ENCODE peak calls at places on chromosome 21, in five cellular contexts. One of them, this sample, is unnamed.

GRCh38 chr21:31316488-31317169 is 27.4 kb downstream of the TIAM1 start:
- DNase-seq in OCI-LY7: no peak
- DNase-seq in endodermal cell: peak
- DNase-seq in cardiac fibroblast: peak
- DNase-seq in AG10803: no peak
- DNase-seq in this sample: peak

GRCh38 chr21:44548381-44548780 is 2.9 kb downstream of the KRTAP10-2 start:
- DNase-seq in OCI-LY7: no peak
- DNase-seq in endodermal cell: no peak
- DNase-seq in cardiac fibroblast: no peak
- DNase-seq in AG10803: no peak
- DNase-seq in this sample: no peak

GRCh38 chr21:35017256-35017655 is 31.8 kb downstream of the RUNX1 start:
- DNase-seq in OCI-LY7: no peak
- DNase-seq in endodermal cell: no peak
- DNase-seq in cardiac fibroblast: no peak
- DNase-seq in AG10803: no peak
- DNase-seq in this sample: no peak

GRCh38 chr21:45209046-45209445 is 78.6 kb downstream of the POFUT2 start:
- DNase-seq in OCI-LY7: no peak
- DNase-seq in endodermal cell: no peak
- DNase-seq in cardiac fibroblast: peak
- DNase-seq in AG10803: peak
- DNase-seq in this sample: peak

GRCh38 chr21:31530364-31530763 is 129.1 kb upstream of the SOD1 start:
- DNase-seq in OCI-LY7: no peak
- DNase-seq in endodermal cell: no peak
- DNase-seq in cardiac fibroblast: no peak
- DNase-seq in AG10803: no peak
- DNase-seq in this sample: no peak

GRCh38 chr21:32951041-32951440 is 74.7 kb upstream of the OLIG2 start:
- DNase-seq in OCI-LY7: no peak
- DNase-seq in endodermal cell: peak
- DNase-seq in cardiac fibroblast: no peak
- DNase-seq in AG10803: no peak
- DNase-seq in this sample: no peak

GRCh38 chr21:16992448-16992847 is 520.4 kb upstream of the CXADR start:
- DNase-seq in OCI-LY7: no peak
- DNase-seq in endodermal cell: peak
- DNase-seq in cardiac fibroblast: no peak
- DNase-seq in AG10803: no peak
- DNase-seq in this sample: no peak

GRCh38 chr21:17911628-17912027 is 92.5 kb upstream of the C21orf91 start:
- DNase-seq in OCI-LY7: no peak
- DNase-seq in endodermal cell: no peak
- DNase-seq in cardiac fibroblast: peak
- DNase-seq in AG10803: peak
- DNase-seq in this sample: peak

GRCh38 chr21:45371092-45371491 is 33.9 kb upstream of the COL18A1 start:
- DNase-seq in OCI-LY7: no peak
- DNase-seq in endodermal cell: no peak
- DNase-seq in cardiac fibroblast: no peak
- DNase-seq in AG10803: no peak
- DNase-seq in this sample: no peak

GRCh38 chr21:44757731-44758130 is 43.9 kb downstream of the UBE2G2 start:
- DNase-seq in OCI-LY7: no peak
- DNase-seq in endodermal cell: no peak
- DNase-seq in cardiac fibroblast: no peak
- DNase-seq in AG10803: no peak
- DNase-seq in this sample: no peak

GRCh38 chr21:34967509-34968289 is 81.4 kb downstream of the RUNX1 start:
- DNase-seq in OCI-LY7: no peak
- DNase-seq in endodermal cell: no peak
- DNase-seq in cardiac fibroblast: peak
- DNase-seq in AG10803: no peak
- DNase-seq in this sample: peak

GRCh38 chr21:42414553-42414927 is 10.8 kb downstream of the UBASH3A start:
- DNase-seq in OCI-LY7: no peak
- DNase-seq in endodermal cell: no peak
- DNase-seq in cardiac fibroblast: no peak
- DNase-seq in AG10803: no peak
- DNase-seq in this sample: no peak

GRCh38 chr21:42413093-42413492 is 9.4 kb downstream of the UBASH3A start:
- DNase-seq in OCI-LY7: no peak
- DNase-seq in endodermal cell: no peak
- DNase-seq in cardiac fibroblast: no peak
- DNase-seq in AG10803: no peak
- DNase-seq in this sample: no peak

GRCh38 chr21:42413500-42413899 is 9.8 kb downstream of the UBASH3A start:
- DNase-seq in OCI-LY7: no peak
- DNase-seq in endodermal cell: no peak
- DNase-seq in cardiac fibroblast: no peak
- DNase-seq in AG10803: no peak
- DNase-seq in this sample: no peak

GRCh38 chr21:42414066-42414465 is 10.4 kb downstream of the UBASH3A start:
- DNase-seq in OCI-LY7: no peak
- DNase-seq in endodermal cell: no peak
- DNase-seq in cardiac fibroblast: no peak
- DNase-seq in AG10803: no peak
- DNase-seq in this sample: no peak

DNA sequence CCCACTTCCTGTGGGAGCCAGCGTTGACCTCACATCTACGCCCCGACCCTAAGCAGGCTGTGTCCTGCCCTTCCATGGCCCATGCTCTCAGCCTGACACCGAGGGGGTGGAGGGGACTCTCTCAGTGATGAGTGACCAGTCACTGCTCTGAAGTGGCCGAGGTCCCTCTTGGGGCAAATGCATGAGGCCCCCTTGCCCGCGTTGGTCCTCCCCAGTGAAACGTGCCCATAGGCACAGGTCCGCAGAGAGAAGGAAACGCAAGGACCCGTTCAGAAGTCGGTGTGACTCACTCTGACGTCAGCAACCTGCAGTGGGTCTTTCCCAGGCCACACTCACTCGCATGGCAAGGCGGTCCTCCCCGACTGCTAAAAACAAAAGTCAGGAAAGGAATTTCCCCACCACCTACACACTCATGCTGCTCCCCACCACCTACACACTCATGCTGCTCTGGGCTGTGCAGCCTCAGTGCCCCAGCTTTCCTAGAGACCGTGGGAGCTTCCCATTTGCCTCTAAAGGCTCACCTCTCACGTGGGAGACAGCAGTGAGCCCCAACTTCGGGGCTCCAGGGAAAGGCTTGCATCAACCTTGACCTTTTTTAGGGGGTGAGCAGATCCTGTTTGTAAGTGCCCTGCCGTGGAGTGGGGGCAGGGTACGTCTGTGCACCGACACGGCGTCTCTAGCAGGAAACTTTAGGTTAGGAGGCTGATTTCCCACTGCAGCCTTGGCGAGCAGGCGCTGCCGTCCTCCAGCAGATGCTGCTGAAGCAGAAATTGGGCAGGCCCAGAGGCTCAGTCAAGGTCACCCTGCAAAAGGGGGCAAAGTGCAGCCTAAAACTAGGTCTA is 11.4 kb downstream of the UBASH3A start:
- DNase-seq in OCI-LY7: no peak
- DNase-seq in endodermal cell: no peak
- DNase-seq in cardiac fibroblast: peak
- DNase-seq in AG10803: no peak
- DNase-seq in this sample: peak
- TF ChIP-seq CTCF in OCI-LY7: no peak
- TF ChIP-seq CTCF in endodermal cell: no peak
- TF ChIP-seq CTCF in cardiac fibroblast: no peak
- TF ChIP-seq CTCF in AG10803: no peak
- TF ChIP-seq CTCF in this sample: no peak

GRCh38 chr21:39021475-39021832 is 161.8 kb downstream of the PSMG1 start:
- DNase-seq in OCI-LY7: no peak
- DNase-seq in endodermal cell: no peak
- DNase-seq in cardiac fibroblast: no peak
- DNase-seq in AG10803: no peak
- DNase-seq in this sample: no peak

GRCh38 chr21:39025198-39025597 is 158.1 kb downstream of the PSMG1 start:
- DNase-seq in OCI-LY7: no peak
- DNase-seq in endodermal cell: no peak
- DNase-seq in cardiac fibroblast: no peak
- DNase-seq in AG10803: no peak
- DNase-seq in this sample: no peak

GRCh38 chr21:39022035-39022900 is 161.0 kb downstream of the PSMG1 start:
- DNase-seq in OCI-LY7: no peak
- DNase-seq in endodermal cell: no peak
- DNase-seq in cardiac fibroblast: no peak
- DNase-seq in AG10803: no peak
- DNase-seq in this sample: no peak

GRCh38 chr21:39024538-39024937 is 158.7 kb downstream of the PSMG1 start:
- DNase-seq in OCI-LY7: no peak
- DNase-seq in endodermal cell: no peak
- DNase-seq in cardiac fibroblast: no peak
- DNase-seq in AG10803: no peak
- DNase-seq in this sample: no peak

DNA sequence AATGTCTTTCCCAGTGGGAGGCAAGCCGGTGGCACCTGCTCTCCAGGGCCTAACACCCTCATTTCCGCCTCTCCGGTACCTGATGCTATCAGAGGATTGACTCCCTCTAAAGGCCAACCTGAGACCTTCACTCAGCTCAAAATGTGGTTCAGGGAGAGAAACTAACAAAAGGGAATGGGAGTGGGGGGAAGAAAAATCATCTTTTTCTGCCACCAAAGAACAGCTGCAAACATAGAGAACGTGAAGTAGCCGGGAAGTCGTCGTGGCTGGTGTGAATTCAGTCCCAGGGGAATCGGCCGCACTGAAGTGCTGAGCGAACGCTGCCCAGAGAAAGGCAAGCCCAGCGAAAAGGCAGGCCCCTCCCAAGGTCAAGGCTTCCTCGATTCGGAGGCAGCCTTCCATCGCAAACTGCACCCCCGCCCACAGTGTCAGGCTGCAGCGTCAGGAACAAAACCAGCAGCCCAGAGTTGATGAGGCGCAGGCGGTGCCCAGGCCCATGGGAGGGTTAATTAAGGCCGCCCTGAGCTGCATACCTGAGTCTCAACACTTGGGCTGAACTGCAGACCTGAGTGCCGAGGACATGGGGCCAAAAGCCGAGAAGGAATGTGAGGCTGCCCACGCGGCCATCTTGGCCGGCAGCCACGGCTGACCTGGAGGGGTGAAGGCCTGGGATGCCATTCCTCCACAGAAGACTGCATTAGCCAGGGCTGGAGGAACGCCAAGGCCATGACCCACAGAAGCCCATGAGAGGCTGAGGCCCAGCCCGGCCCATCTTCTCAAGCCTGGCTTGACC is 160.2 kb downstream of the PSMG1 start:
- DNase-seq in OCI-LY7: no peak
- DNase-seq in endodermal cell: peak
- DNase-seq in cardiac fibroblast: peak
- DNase-seq in AG10803: peak
- DNase-seq in this sample: peak
- TF ChIP-seq CTCF in OCI-LY7: peak
- TF ChIP-seq CTCF in endodermal cell: peak
- TF ChIP-seq CTCF in cardiac fibroblast: no peak
- TF ChIP-seq CTCF in AG10803: no peak
- TF ChIP-seq CTCF in this sample: no peak

GRCh38 chr21:18951291-18952038 is 547.9 kb upstream of the TMPRSS15 start:
- DNase-seq in OCI-LY7: peak
- DNase-seq in endodermal cell: peak
- DNase-seq in cardiac fibroblast: no peak
- DNase-seq in AG10803: no peak
- DNase-seq in this sample: peak
- TF ChIP-seq CTCF in OCI-LY7: peak
- TF ChIP-seq CTCF in endodermal cell: peak
- TF ChIP-seq CTCF in cardiac fibroblast: no peak
- TF ChIP-seq CTCF in AG10803: no peak
- TF ChIP-seq CTCF in this sample: peak

GRCh38 chr21:38649120-38649519 is 150.8 kb upstream of the ERG start:
- DNase-seq in OCI-LY7: no peak
- DNase-seq in endodermal cell: no peak
- DNase-seq in cardiac fibroblast: no peak
- DNase-seq in AG10803: no peak
- DNase-seq in this sample: no peak

GRCh38 chr21:38659936-38660332 is 145.8 kb upstream of the ETS2 start:
- DNase-seq in OCI-LY7: no peak
- DNase-seq in endodermal cell: no peak
- DNase-seq in cardiac fibroblast: no peak
- DNase-seq in AG10803: no peak
- DNase-seq in this sample: no peak

GRCh38 chr21:38651570-38651969 is 153.3 kb upstream of the ERG start:
- DNase-seq in OCI-LY7: no peak
- DNase-seq in endodermal cell: no peak
- DNase-seq in cardiac fibroblast: no peak
- DNase-seq in AG10803: no peak
- DNase-seq in this sample: no peak

GRCh38 chr21:38652396-38652795 is 153.3 kb upstream of the ETS2 start:
- DNase-seq in OCI-LY7: no peak
- DNase-seq in endodermal cell: no peak
- DNase-seq in cardiac fibroblast: no peak
- DNase-seq in AG10803: no peak
- DNase-seq in this sample: no peak

GRCh38 chr21:38654580-38654979 is 151.1 kb upstream of the ETS2 start:
- DNase-seq in OCI-LY7: no peak
- DNase-seq in endodermal cell: no peak
- DNase-seq in cardiac fibroblast: no peak
- DNase-seq in AG10803: no peak
- DNase-seq in this sample: no peak
- TF ChIP-seq CTCF in OCI-LY7: no peak
- TF ChIP-seq CTCF in endodermal cell: no peak
- TF ChIP-seq CTCF in cardiac fibroblast: no peak
- TF ChIP-seq CTCF in AG10803: peak
- TF ChIP-seq CTCF in this sample: no peak

This sample was measured in MCF 10A.